ENCODE peak calls at places on chromosomes 3 and 15, in five cellular contexts. W, F, D, V and P are unnamed samples.
A peak's percentile ranks its signal among the peaks of the same experiment; 100 is the strongest.

GRCh38 chr3:89713196-89713595 is 605.8 kb downstream of the EPHA3 start:
- DNase-seq in V (no peak), F (no peak), W (no peak), D (no peak), P (no peak)

GRCh38 chr3:37024820-37025405 is 31.6 kb downstream of the MLH1 start:
- DNase-seq in V (no peak), W (no peak), F (no peak), D (no peak), P (peak; percentile 32)

GRCh38 chr15:57382222-57382621 is 5.9 kb downstream of the CGNL1 start:
- DNase-seq in D (no peak), V (no peak), W (no peak), F (no peak), P (no peak)

GRCh38 chr3:42569743-42570142 is 12.0 kb downstream of the SEC22C start:
- DNase-seq in F (no peak), V (no peak), W (no peak), D (no peak), P (no peak)

GRCh38 chr15:78193731-78194567 is 40.4 kb downstream of the ACSBG1 start:
- DNase-seq in D (peak; percentile 11), W (no peak), V (no peak), F (no peak), P (no peak)

GRCh38 chr3:175956964-175957363 is 1097.8 kb downstream of the NAALADL2 start:
- DNase-seq in D (no peak), F (peak; percentile 78), W (no peak), V (no peak), P (no peak)

GRCh38 chr3:129657261-129658046 is 51.0 kb upstream of the PLXND1 start:
- DNase-seq in V (no peak), D (no peak), F (no peak), W (peak; percentile 31), P (no peak)

GRCh38 chr3:62662680-62663079 is 212.5 kb downstream of the CADPS start:
- DNase-seq in D (no peak), V (no peak), F (no peak), W (no peak), P (no peak)

GRCh38 chr15:89820651-89821611 is 6.3 kb upstream of the ANPEP start:
- DNase-seq in D (no peak), V (no peak), W (peak; percentile 95), F (no peak), P (no peak)

GRCh38 chr3:187955076-187955952 is 198.6 kb upstream of the LPP start:
- DNase-seq in V (no peak), F (no peak), W (peak; percentile 96), D (no peak), P (peak; percentile 69)

GRCh38 chr3:172904817-172905479 is 154.4 kb downstream of the ECT2 start:
- DNase-seq in D (no peak), V (no peak), F (peak; percentile 23), W (no peak), P (no peak)

GRCh38 chr15:72358532-72359180 is 17.2 kb downstream of the HEXA start:
- DNase-seq in F (no peak), V (no peak), W (peak; percentile 93), D (peak; percentile 45), P (no peak)

GRCh38 chr15:75070674-75071073 is 47.3 kb downstream of the PPCDC start:
- DNase-seq in F (no peak), D (peak; percentile 7), V (no peak), W (no peak), P (no peak)

GRCh38 chr3:158106773-158107461 is 697 bp upstream of the SHOX2 start:
- DNase-seq in F (peak; percentile 78), D (no peak), W (peak; percentile 30), V (no peak), P (no peak)

GRCh38 chr15:88897456-88898194 is 2.3 kb upstream of the HAPLN3 start:
- DNase-seq in W (peak; percentile 74), V (peak; percentile 67), F (peak; percentile 53), D (peak; percentile 67), P (no peak)

GRCh38 chr3:128362026-128362965 is 104.4 kb downstream of the DNAJB8 start:
- DNase-seq in W (no peak), D (no peak), F (no peak), V (no peak), P (no peak)

GRCh38 chr3:50572801-50573371 is 3.6 kb downstream of the HEMK1 start:
- DNase-seq in W (no peak), D (no peak), V (no peak), F (no peak), P (no peak)

GRCh38 chr3:197317250-197317963 is 19.0 kb upstream of the DLG1 start:
- DNase-seq in F (no peak), W (peak; percentile 93), V (no peak), D (no peak), P (no peak)

GRCh38 chr15:92812271-92812670 is 87.9 kb upstream of the CHD2 start:
- DNase-seq in D (no peak), W (no peak), V (no peak), F (no peak), P (no peak)

GRCh38 chr3:132029182-132029902 is 5.5 kb downstream of the CPNE4 start:
- DNase-seq in D (peak; percentile 82), V (peak; percentile 8), W (peak; percentile 76), F (peak; percentile 98), P (peak; percentile 34)

GRCh38 chr3:72839057-72839456 is 9.2 kb downstream of the SHQ1 start:
- DNase-seq in D (no peak), V (no peak), W (no peak), F (no peak), P (no peak)

GRCh38 chr15:52255008-52255407 is 40.6 kb downstream of the MYO5C start:
- DNase-seq in V (no peak), D (no peak), F (no peak), W (peak; percentile 92), P (no peak)

GRCh38 chr3:39491733-39492350 is 24.4 kb downstream of the MOBP start:
- DNase-seq in V (no peak), F (no peak), D (no peak), W (no peak), P (no peak)

GRCh38 chr3:149575213-149575961 is 82.4 kb downstream of the WWTR1 start:
- DNase-seq in D (no peak), V (no peak), F (no peak), W (peak; percentile 99), P (no peak)

GRCh38 chr3:168116279-168116678 is 20.6 kb upstream of the GOLIM4 start:
- DNase-seq in D (no peak), F (no peak), W (peak; percentile 59), V (no peak), P (no peak)

GRCh38 chr15:35549567-35549966 is 3.6 kb upstream of the DPH6 start:
- DNase-seq in V (no peak), W (no peak), F (peak; percentile 55), D (no peak), P (no peak)

GRCh38 chr15:85831415-85832113 is 36.8 kb upstream of the KLHL25 start:
- DNase-seq in V (no peak), W (peak; percentile 62), F (peak; percentile 79), D (peak; percentile 61), P (no peak)

GRCh38 chr3:117997201-117998049 is 1037.2 kb downstream of the IGSF11 start:
- DNase-seq in V (peak; percentile 4), F (peak; percentile 94), D (peak; percentile 82), W (peak; percentile 76), P (peak; percentile 40)

GRCh38 chr15:52099654-52100272 is 12.8 kb downstream of the BCL2L10 start:
- DNase-seq in V (no peak), W (no peak), F (no peak), D (no peak), P (no peak)

GRCh38 chr3:101571028-101571895 is 2.7 kb upstream of the PCNP start:
- DNase-seq in F (no peak), W (no peak), V (no peak), D (no peak), P (no peak)

GRCh38 chr3:191492601-191493000 is 31.6 kb downstream of the PYDC2 start:
- DNase-seq in W (peak; percentile 47), V (no peak), F (no peak), D (no peak), P (no peak)

GRCh38 chr3:187256217-187256616 is 35.3 kb downstream of the MASP1 start:
- DNase-seq in D (no peak), V (no peak), F (peak; percentile 47), W (no peak), P (no peak)